ENCODE peak calls at places on chromosomes 2 and 18, in six cellular contexts. T, W, X, D, Y and G are unnamed samples. For H4K20me1, the result is how much of the 10 kb centered on the place peaks cover.

GRCh38 chr2:28228419-28228995 is 164.2 kb upstream of the FOSL2 start:
- DNase-seq in D (no peak), Y (no peak), X (no peak), W (no peak), T (no peak), G (no peak)

GRCh38 chr18:22683196-22683676 is 249.9 kb upstream of the RBBP8 start:
- DNase-seq in D (no peak), T (no peak), W (peak), Y (no peak), X (peak), G (no peak)

GRCh38 chr2:9473308-9473984 is 905 bp upstream of the IAH1 start:
- DNase-seq in W (no peak), D (no peak), Y (peak), T (peak), X (peak), G (peak)

GRCh38 chr2:215793747-215794595 is 219.4 kb downstream of the MREG start:
- DNase-seq in W (peak), T (no peak), D (peak), Y (no peak), X (peak), G (no peak)

GRCh38 chr18:3097082-3097481 is 84.1 kb upstream of the LPIN2 start:
- DNase-seq in X (no peak), W (no peak), T (no peak), D (no peak), Y (no peak), G (no peak)

GRCh38 chr18:28904789-28905364 is 727.9 kb upstream of the CDH2 start:
- DNase-seq in Y (no peak), X (no peak), T (no peak), D (no peak), W (no peak), G (no peak)

GRCh38 chr2:234500394-234501006 is 3.6 kb upstream of the ARL4C start:
- DNase-seq in X (peak), T (peak), D (peak), Y (no peak), W (peak), G (peak)

GRCh38 chr2:223232896-223233295 is 180.9 kb downstream of the KCNE4 start:
- DNase-seq in X (no peak), Y (no peak), W (no peak), D (no peak), T (no peak), G (no peak)

GRCh38 chr2:118197011-118197695 is 108.9 kb downstream of the INSIG2 start:
- DNase-seq in X (no peak), D (no peak), T (peak), Y (no peak), W (peak), G (peak)

GRCh38 chr2:172912245-172912644 is 163.4 kb upstream of the MAP3K20 start:
- DNase-seq in D (no peak), T (no peak), Y (no peak), W (no peak), X (no peak), G (no peak)
- H4K20me1 ChIP-seq in D (under half), T (under half), Y (under half), W (under half), X (under half), G (under half)

DNA sequence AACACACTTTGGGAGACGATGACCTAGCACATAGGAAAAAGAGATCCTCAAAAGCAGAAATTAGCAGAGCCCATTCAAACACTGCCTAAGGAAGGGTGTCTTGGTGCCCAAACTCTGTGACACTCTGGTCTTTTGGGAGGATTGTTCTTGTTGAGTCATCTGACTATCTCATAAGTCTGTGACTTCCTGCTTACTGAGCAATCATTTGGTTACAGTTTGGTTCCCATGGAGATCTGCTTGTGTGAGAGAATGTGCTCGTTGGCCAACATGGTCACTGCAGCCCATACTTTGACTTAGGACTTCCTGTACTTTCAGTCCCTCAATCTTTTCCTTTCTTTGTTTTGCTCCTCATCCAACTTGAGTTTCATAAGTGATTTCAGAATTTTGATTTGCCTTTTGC is 602.9 kb downstream of the NYAP2 start:
- DNase-seq in X (peak), W (no peak), T (no peak), Y (no peak), D (peak), G (peak)
- TF ChIP-seq POLR2AphosphoS5 in X (no peak), W (no peak), T (no peak), Y (no peak), D (no peak), G (no peak)

GRCh38 chr18:46338213-46338612 is 234.0 kb downstream of the HAUS1 start:
- DNase-seq in Y (no peak), D (no peak), X (no peak), T (peak), W (no peak), G (peak)
- H4K20me1 ChIP-seq in Y (under half), D (under half), X (under half), T (under half), W (under half), G (under half)

DNA sequence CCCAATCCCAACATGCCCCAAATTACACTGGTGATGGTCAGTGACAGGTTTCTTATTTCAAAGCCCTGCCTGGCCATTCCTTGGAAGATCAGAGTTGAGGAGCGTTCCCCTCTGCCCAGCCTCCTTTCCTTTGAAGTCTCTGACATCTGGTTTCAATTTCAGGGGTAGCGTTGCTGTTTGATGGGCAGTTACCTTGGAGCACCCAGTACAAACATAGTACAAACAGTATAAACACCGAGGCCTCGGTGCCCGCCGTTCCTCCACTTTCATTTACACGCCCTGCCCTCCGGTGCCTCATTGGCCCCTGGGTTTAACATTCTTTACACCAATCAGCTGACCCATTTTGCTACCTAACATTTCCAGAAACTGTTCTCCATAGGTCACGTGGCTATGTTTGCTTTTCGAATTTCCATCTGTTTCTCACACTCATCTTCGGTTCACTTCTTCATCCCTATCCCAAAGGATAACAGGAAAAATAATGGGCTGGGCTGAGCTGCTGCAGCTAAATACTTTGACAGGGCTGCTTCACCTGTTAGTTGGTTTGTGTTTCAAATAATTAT is 65.6 kb downstream of the NRP2 start:
- DNase-seq in D (no peak), W (no peak), T (no peak), Y (no peak), X (peak), G (no peak)
- TF ChIP-seq POLR2AphosphoS5 in D (no peak), W (no peak), T (no peak), Y (no peak), X (no peak), G (no peak)

GRCh38 chr2:113899166-113899565 is 9.3 kb downstream of the ACTR3 start:
- DNase-seq in W (no peak), T (no peak), D (no peak), X (no peak), Y (no peak), G (no peak)
- H4K20me1 ChIP-seq in W (under half), T (half or more), D (under half), X (under half), Y (under half), G (under half)

GRCh38 chr2:239249781-239250180 is 151.0 kb downstream of the HDAC4 start:
- DNase-seq in X (no peak), T (no peak), W (peak), Y (no peak), D (no peak), G (no peak)
- TF ChIP-seq POLR2AphosphoS5 in X (no peak), T (no peak), W (peak), Y (no peak), D (peak), G (no peak)

DNA sequence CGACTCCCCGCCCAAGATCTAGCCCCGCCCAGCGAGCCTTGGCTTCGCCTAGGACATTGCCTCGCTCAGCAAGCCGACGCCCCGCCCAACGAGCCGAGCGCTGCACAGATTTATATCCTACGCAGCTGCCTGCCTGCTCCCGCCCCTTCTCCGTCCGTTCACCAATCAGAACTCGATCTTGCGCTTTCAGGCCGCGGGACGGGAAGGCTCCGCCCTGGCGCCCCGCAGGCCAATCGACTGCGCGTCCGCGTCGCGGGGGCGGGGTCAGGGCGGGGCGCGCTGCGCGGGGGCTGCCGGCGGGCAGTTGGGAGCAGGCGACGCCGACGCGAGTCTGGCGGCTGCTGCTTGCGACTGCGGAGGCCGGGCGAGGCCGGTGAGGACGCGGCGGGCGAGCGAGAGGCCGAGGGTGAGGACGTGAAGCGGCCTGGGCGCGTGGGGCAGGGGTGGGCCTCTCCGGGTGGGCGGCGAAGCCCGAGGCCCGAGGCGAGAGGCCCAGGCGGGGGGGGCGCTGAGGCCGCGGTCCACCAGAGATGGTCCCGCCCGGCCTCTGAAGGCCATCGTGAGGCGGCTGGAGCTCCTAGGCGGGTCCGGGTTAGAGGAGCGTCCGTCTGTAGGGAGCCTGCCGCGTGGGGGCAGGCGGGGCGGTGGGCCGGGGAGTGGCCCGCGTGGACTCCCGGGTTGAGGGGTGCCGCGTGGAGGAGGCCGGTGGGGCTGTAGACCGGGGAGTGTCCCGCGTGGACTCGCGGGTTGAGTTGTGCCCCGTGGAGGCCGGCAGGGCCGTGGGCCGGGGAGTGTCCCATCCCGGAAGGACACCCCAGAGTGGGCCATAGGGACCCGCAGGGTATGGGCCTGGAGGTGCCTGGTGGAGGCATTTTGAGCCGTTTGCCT is at the start of gene FARP2:
- DNase-seq in Y (peak), W (peak), D (peak), X (peak), T (peak), G (peak)
- H4K20me1 ChIP-seq in Y (under half), W (under half), D (under half), X (under half), T (under half), G (under half)